ENCODE peak calls at places on chromosomes 16 and 17, in six cellular contexts. W is endodermal cell, V is heart right ventricle, G is lower lobe of right lung, O is upper lobe of right lung, S is neural progenitor cell. Y is an unnamed sample.

GRCh38 chr17:37081287-37081686 is 132.5 kb downstream of the AATF start:
- DNase-seq in G (no peak), W (peak; percentile 63), S (no peak), V (no peak), O (no peak), Y (no peak)

GRCh38 chr16:89350701-89351380 is 133.3 kb downstream of the ZNF778 start:
- DNase-seq in S (no peak), V (no peak), G (peak; percentile 34), W (no peak), O (peak; percentile 59), Y (no peak)

GRCh38 chr16:65176603-65177002 is 54.7 kb upstream of the CDH11 start:
- DNase-seq in V (peak; percentile 38), W (no peak), O (no peak), S (no peak), G (no peak), Y (no peak)

GRCh38 chr17:67174190-67174589 is 70.8 kb downstream of the HELZ start:
- DNase-seq in W (no peak), S (no peak), G (no peak), O (no peak), V (no peak), Y (no peak)

GRCh38 chr17:77264617-77265230 is 124.0 kb downstream of the SEC14L1 start:
- DNase-seq in W (peak; percentile 61), G (no peak), V (no peak), O (no peak), S (no peak), Y (no peak)

GRCh38 chr17:57662644-57663308 is 82.3 kb downstream of the CCDC182 start:
- DNase-seq in W (peak; percentile 100), V (peak; percentile 97), G (peak; percentile 93), S (peak; percentile 97), O (peak; percentile 95), Y (peak; percentile 91)

GRCh38 chr17:59853168-59853918 is 39.4 kb downstream of the TUBD1 start:
- DNase-seq in S (peak; percentile 16), O (no peak), W (peak; percentile 89), G (no peak), V (no peak), Y (peak; percentile 99)

GRCh38 chr17:16002708-16003265 is 3.2 kb downstream of the TTC19 start:
- DNase-seq in O (no peak), W (no peak), V (no peak), G (no peak), S (no peak), Y (no peak)

GRCh38 chr17:76383645-76384221 is 676 bp upstream of the SPHK1 start:
- DNase-seq in G (peak; percentile 70), O (peak; percentile 78), W (peak; percentile 89), S (peak; percentile 74), V (peak; percentile 65), Y (no peak)

GRCh38 chr16:69513180-69513966 is 52.4 kb upstream of the NFAT5 start:
- DNase-seq in S (no peak), W (peak; percentile 58), O (no peak), G (no peak), V (no peak), Y (peak; percentile 72)

GRCh38 chr16:88345943-88346560 is 36.7 kb upstream of the ZNF469 start:
- DNase-seq in G (peak; percentile 30), W (no peak), O (no peak), V (no peak), S (no peak), Y (no peak)

GRCh38 chr17:76492250-76492988 is 8.8 kb downstream of the RHBDF2 start:
- DNase-seq in V (peak; percentile 28), W (no peak), S (no peak), O (no peak), G (peak; percentile 67), Y (no peak)

GRCh38 chr17:75346906-75347305 is 57.7 kb upstream of the SLC25A19 start:
- DNase-seq in G (no peak), V (no peak), O (no peak), W (peak; percentile 90), S (peak; percentile 58), Y (no peak)

GRCh38 chr16:61432421-61432820 is 603.8 kb downstream of the CDH8 start:
- DNase-seq in V (no peak), S (peak; percentile 16), W (no peak), G (no peak), O (no peak), Y (no peak)

GRCh38 chr16:88383401-88384221 is 852 bp downstream of the ZNF469 start:
- DNase-seq in V (peak; percentile 61), W (peak; percentile 72), S (peak; percentile 58), O (peak; percentile 76), G (peak; percentile 53), Y (no peak)

GRCh38 chr17:62090021-62090824 is 25.1 kb upstream of the MED13 start:
- DNase-seq in W (no peak), O (no peak), S (no peak), V (no peak), G (no peak), Y (no peak)

GRCh38 chr17:62090868-62091267 is 25.8 kb upstream of the MED13 start:
- DNase-seq in G (no peak), O (no peak), S (no peak), V (no peak), W (no peak), Y (no peak)

GRCh38 chr17:62092784-62093183 is 27.7 kb upstream of the MED13 start:
- DNase-seq in V (no peak), S (no peak), G (no peak), W (no peak), O (no peak), Y (no peak)

GRCh38 chr17:62093188-62094155 is 28.4 kb upstream of the MED13 start:
- DNase-seq in V (no peak), G (no peak), W (no peak), O (no peak), S (no peak), Y (peak; percentile 88)

DNA sequence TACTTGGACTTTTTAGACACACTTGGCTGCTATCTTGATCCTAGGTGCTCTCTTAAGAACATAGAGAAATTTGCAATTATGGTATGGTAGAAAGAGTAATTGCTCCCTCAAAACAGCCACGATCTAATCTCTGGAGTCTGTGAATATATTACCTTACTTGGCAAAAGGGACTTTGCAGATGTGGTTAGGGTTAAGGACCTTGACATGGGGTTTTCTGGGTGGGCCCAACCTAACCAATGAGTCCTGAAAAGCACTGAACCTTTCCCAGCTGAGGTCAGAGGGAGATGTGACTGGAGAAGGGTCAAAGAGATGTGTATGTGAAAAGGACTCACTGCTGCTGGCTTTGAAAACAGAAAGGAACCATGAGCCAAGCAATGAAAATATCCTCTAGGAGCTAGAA is 26.7 kb upstream of the MED13 start:
- DNase-seq in S (no peak), O (no peak), G (no peak), V (no peak), W (no peak), Y (no peak)
- H3K27ac ChIP-seq in S (no peak overlapping the region), O (no peak overlapping the region), G (no peak overlapping the region), V (no peak overlapping the region), W (no peak overlapping the region), Y (no peak overlapping the region)

GRCh38 chr17:45228985-45229517 is 7.4 kb downstream of the FMNL1 start:
- DNase-seq in O (peak; percentile 94), V (peak; percentile 85), S (peak; percentile 50), G (peak; percentile 93), W (peak; percentile 83), Y (no peak)
- H3K27ac ChIP-seq in O (peak overlapping the region; percentile 81), V (peak overlapping the region; percentile 82), S (no peak overlapping the region), G (peak overlapping the region; percentile 81), W (no peak overlapping the region), Y (no peak overlapping the region)

GRCh38 chr17:68903294-68903693 is 51.9 kb downstream of the ABCA8 start:
- DNase-seq in W (no peak), O (no peak), S (no peak), V (no peak), G (no peak), Y (no peak)
- H3K27ac ChIP-seq in W (no peak overlapping the region), O (no peak overlapping the region), S (no peak overlapping the region), V (no peak overlapping the region), G (no peak overlapping the region), Y (no peak overlapping the region)

GRCh38 chr17:81867952-81868673 is 3.0 kb downstream of the ARHGDIA start:
- DNase-seq in O (no peak), V (no peak), W (no peak), G (no peak), S (no peak), Y (no peak)
- H3K27ac ChIP-seq in O (no peak overlapping the region), V (peak overlapping the region; percentile 94), W (peak overlapping the region; percentile 78), G (peak overlapping the region; percentile 97), S (peak overlapping the region; percentile 85), Y (peak overlapping the region; percentile 98)

Y was measured in epithelial cell of prostate.